ENCODE peak calls at places on chromosomes 3 and 15, in nine cellular contexts. J is fibroblast of lung, I is NCI-H748 treated with DMSO at 0.1 percent for 48 hours, D is BJ, Z is tibial nerve, S is NCI-H1436, K is omental fat pad, R is neural crest cell, A is frontal cortex. F is an unnamed sample.
A peak's percentile ranks its signal among the peaks of the same experiment; 100 is the strongest.

GRCh38 chr3:157064402-157064801 is 95.5 kb downstream of the CCNL1 start:
- DNase-seq in J (no peak), I (no peak), D (no peak), Z (peak; percentile 54), S (no peak), K (no peak), R (no peak), A (no peak), F (peak; percentile 21)

GRCh38 chr15:90402230-90402629 is 14.2 kb downstream of the IQGAP1 start:
- DNase-seq in J (peak; percentile 91), I (no peak), D (peak; percentile 75), Z (peak; percentile 48), S (no peak), K (no peak), R (no peak), A (no peak), F (no peak)

GRCh38 chr3:115217678-115218451 is 70.8 kb upstream of the ZBTB20 start:
- DNase-seq in J (peak; percentile 83), I (peak; percentile 92), D (peak; percentile 29), Z (peak; percentile 22), S (peak; percentile 79), K (no peak), R (peak; percentile 55), A (no peak), F (peak; percentile 7)

GRCh38 chr15:89356634-89357298 is 22.1 kb upstream of the POLG start:
- DNase-seq in J (no peak), I (no peak), D (no peak), Z (no peak), S (peak; percentile 43), K (no peak), R (no peak), A (peak; percentile 48), F (no peak)

GRCh38 chr3:12869025-12869695 is 27.8 kb upstream of the RPL32 start:
- DNase-seq in J (no peak), I (no peak), D (no peak), Z (peak; percentile 46), S (no peak), K (peak; percentile 28), R (peak; percentile 76), A (no peak), F (peak; percentile 71)

GRCh38 chr15:78179286-78179840 is 30.2 kb downstream of the IDH3A start:
- DNase-seq in J (no peak), I (no peak), D (no peak), Z (no peak), S (no peak), K (no peak), R (no peak), A (no peak), F (no peak)

GRCh38 chr3:115470254-115470653 is 153.1 kb upstream of the GAP43 start:
- DNase-seq in J (no peak), I (peak; percentile 69), D (no peak), Z (no peak), S (peak; percentile 25), K (no peak), R (no peak), A (no peak), F (no peak)

GRCh38 chr3:54967586-54968244 is 39.9 kb upstream of the LRTM1 start:
- DNase-seq in J (peak; percentile 86), I (no peak), D (no peak), Z (no peak), S (no peak), K (no peak), R (no peak), A (no peak), F (no peak)

GRCh38 chr3:33645060-33645841 is 72.8 kb downstream of the CLASP2 start:
- DNase-seq in J (peak; percentile 66), I (peak; percentile 59), D (no peak), Z (no peak), S (peak; percentile 7), K (no peak), R (no peak), A (no peak), F (no peak)

GRCh38 chr3:191721390-191721801 is 260.4 kb downstream of the PYDC2 start:
- DNase-seq in J (peak; percentile 5), I (no peak), D (no peak), Z (no peak), S (no peak), K (no peak), R (no peak), A (no peak), F (no peak)

GRCh38 chr3:113117511-113118302 is 93.7 kb upstream of the BOC start:
- DNase-seq in J (peak; percentile 93), I (no peak), D (peak; percentile 45), Z (no peak), S (no peak), K (no peak), R (no peak), A (no peak), F (no peak)

GRCh38 chr3:161031134-161031533 is 74.0 kb downstream of the B3GALNT1 start:
- DNase-seq in J (no peak), I (no peak), D (no peak), Z (no peak), S (no peak), K (no peak), R (no peak), A (no peak), F (no peak)